ENCODE peak calls at places on chromosomes 12 and 14, in ten cellular contexts. S is hypothalamus; I is NCI-H1105 treated with DMSO at 0.1 percent for 48 hours; M is LHCN-M2; W is NCI-H1092 treated with DMSO at 0.1 percent for 48 hours; U is GM23338; Q is NAMALWA; V is HuH-7.5; B is activated CD8-positive, alpha-beta memory T cell treated with anti-CD3 and anti-CD28 coated beads for 48 hours; D is adrenal gland. X is an unnamed sample.

GRCh38 chr14:99732436-99733220 is 48.5 kb downstream of the CYP46A1 start:
- DNase-seq in W (no peak), M (no peak), V (no peak), I (no peak), B (no peak), Q (no peak), D (peak), S (peak), U (no peak), X (no peak)

GRCh38 chr12:53215497-53215896 is 8.4 kb upstream of the ITGB7 start:
- DNase-seq in V (no peak), Q (no peak), B (no peak), W (no peak), M (no peak), D (no peak), I (no peak), S (no peak), U (no peak), X (no peak)

GRCh38 chr12:131587565-131587964 is 123.3 kb upstream of the SFSWAP start:
- DNase-seq in B (no peak), W (no peak), D (no peak), Q (no peak), U (no peak), M (no peak), S (no peak), I (no peak), V (no peak), X (no peak)

GRCh38 chr12:80580254-80580653 is 127.2 kb upstream of the MYF6 start:
- DNase-seq in S (no peak), Q (no peak), U (no peak), B (no peak), I (no peak), W (no peak), D (no peak), V (no peak), M (peak), X (no peak)

GRCh38 chr12:96060041-96060440 is 24.7 kb upstream of the LTA4H start:
- DNase-seq in V (no peak), I (no peak), S (no peak), M (no peak), W (no peak), U (no peak), Q (no peak), D (no peak), B (no peak), X (no peak)

GRCh38 chr14:19823178-19823577 is 19.6 kb downstream of the OR4N2 start:
- DNase-seq in Q (no peak), W (no peak), I (no peak), S (no peak), B (no peak), D (no peak), M (peak), V (no peak), U (no peak), X (no peak)

GRCh38 chr14:79369359-79370332 is 841.7 kb downstream of the DIO2 start:
- DNase-seq in V (no peak), Q (no peak), D (peak), S (no peak), U (no peak), W (no peak), I (no peak), M (peak), B (no peak), X (peak)

GRCh38 chr12:81257952-81258551 is 180.2 kb downstream of the ACSS3 start:
- DNase-seq in S (no peak), U (peak), M (peak), V (no peak), W (peak), B (no peak), D (no peak), Q (peak), I (peak), X (peak)

GRCh38 chr14:61925043-61925442 is 162.8 kb downstream of the SNAPC1 start:
- DNase-seq in D (no peak), W (peak), B (no peak), V (no peak), Q (peak), I (no peak), S (peak), M (peak), U (peak), X (peak)

GRCh38 chr12:127811988-127812387 is 455.0 kb upstream of the TMEM132C start:
- DNase-seq in Q (no peak), B (no peak), S (no peak), V (no peak), I (no peak), M (peak), W (no peak), D (no peak), U (peak), X (no peak)

GRCh38 chr12:2654311-2654710 is 140.5 kb upstream of the FKBP4 start:
- DNase-seq in S (no peak), D (no peak), W (no peak), M (no peak), I (no peak), V (no peak), B (no peak), Q (no peak), U (no peak), X (no peak)

GRCh38 chr12:18242380-18243089 is 18.8 kb upstream of the PIK3C2G start:
- DNase-seq in I (no peak), M (no peak), D (no peak), U (no peak), Q (no peak), S (no peak), W (no peak), V (peak), B (no peak), X (no peak)

GRCh38 chr14:103416916-103417315 is 31.7 kb downstream of the MARK3 start:
- DNase-seq in S (peak), V (no peak), Q (no peak), M (no peak), B (no peak), W (no peak), I (no peak), D (no peak), U (peak), X (peak)

GRCh38 chr14:95250936-95251335 is 68.8 kb downstream of the CLMN start:
- DNase-seq in S (no peak), M (no peak), Q (no peak), U (no peak), I (no peak), B (no peak), D (no peak), V (no peak), W (no peak), X (no peak)

GRCh38 chr12:121718653-121719239 is 6.2 kb downstream of the TMEM120B start:
- DNase-seq in D (no peak), S (no peak), V (no peak), B (no peak), U (no peak), Q (peak), I (no peak), W (no peak), M (no peak), X (peak)

GRCh38 chr12:113766880-113767878 is 198.9 kb downstream of the RBM19 start:
- DNase-seq in D (no peak), M (peak), Q (no peak), W (no peak), B (no peak), S (no peak), V (no peak), I (no peak), U (peak), X (no peak)

GRCh38 chr14:71311061-71311460 is 403.8 kb downstream of the PCNX1 start:
- DNase-seq in D (no peak), Q (no peak), S (no peak), I (no peak), B (no peak), U (no peak), V (no peak), M (no peak), W (no peak), X (no peak)

GRCh38 chr12:131852551-131853299 is 24.5 kb downstream of the MMP17 start:
- DNase-seq in M (no peak), U (no peak), S (no peak), I (no peak), W (no peak), D (no peak), B (no peak), Q (no peak), V (no peak), X (peak)

GRCh38 chr12:68223067-68223747 is 2.4 kb downstream of the IL26 start:
- DNase-seq in I (peak), W (peak), B (peak), Q (peak), U (peak), M (peak), V (peak), S (peak), D (peak), X (peak)

GRCh38 chr12:12356467-12356885 is 402 bp upstream of the BORCS5 start:
- DNase-seq in Q (peak), S (no peak), U (no peak), D (no peak), W (no peak), V (no peak), B (no peak), M (no peak), I (no peak), X (no peak)

GRCh38 chr14:65958664-65959562 is 527.3 kb upstream of the CCDC196 start:
- DNase-seq in S (no peak), U (peak), M (peak), V (no peak), B (no peak), I (peak), W (peak), Q (peak), D (no peak), X (peak)

GRCh38 chr12:42534184-42534838 is 55.2 kb downstream of the PRICKLE1 start:
- DNase-seq in Q (no peak), D (no peak), W (no peak), B (no peak), V (no peak), I (no peak), U (no peak), M (no peak), S (no peak), X (no peak)

GRCh38 chr14:58656671-58657411 is 19.1 kb downstream of the DACT1 start:
- DNase-seq in M (no peak), U (no peak), W (no peak), D (no peak), V (no peak), I (peak), B (no peak), S (no peak), Q (no peak), X (no peak)

GRCh38 chr14:52355016-52355430 is 40.9 kb downstream of the PTGER2 start:
- DNase-seq in I (no peak), M (peak), V (no peak), S (no peak), B (no peak), D (no peak), Q (no peak), U (no peak), W (no peak), X (peak)

GRCh38 chr14:37232907-37233481 is 35.3 kb downstream of the MIPOL1 start:
- DNase-seq in Q (peak), D (no peak), U (peak), B (no peak), W (peak), M (peak), V (peak), I (peak), S (no peak), X (peak)

GRCh38 chr12:46675736-46676135 is 150.1 kb downstream of the SLC38A4 start:
- DNase-seq in M (peak), Q (peak), D (peak), V (no peak), W (peak), S (no peak), B (no peak), U (peak), I (peak), X (peak)

GRCh38 chr14:63857467-63858030 is 4.7 kb downstream of the SYNE2 start:
- DNase-seq in B (no peak), U (no peak), I (no peak), D (no peak), S (no peak), V (no peak), W (no peak), M (peak), Q (no peak), X (no peak)

GRCh38 chr12:54195736-54196347 is 7.1 kb upstream of the SMUG1 start:
- DNase-seq in Q (peak), V (no peak), U (no peak), W (peak), I (no peak), D (no peak), B (no peak), S (no peak), M (peak), X (peak)

GRCh38 chr14:104547998-104548700 is 31.4 kb upstream of the C14orf180 start:
- DNase-seq in V (no peak), I (no peak), U (no peak), Q (no peak), M (no peak), B (no peak), D (peak), S (no peak), W (no peak), X (no peak)

GRCh38 chr14:67833403-67833802 is 13.8 kb downstream of the RAD51B start:
- DNase-seq in I (no peak), W (no peak), U (no peak), S (no peak), V (no peak), M (no peak), B (no peak), D (no peak), Q (no peak), X (no peak)

GRCh38 chr14:72666610-72667009 is 227.3 kb downstream of the DPF3 start:
- DNase-seq in I (no peak), Q (no peak), W (no peak), S (no peak), V (no peak), D (no peak), B (no peak), M (peak), U (no peak), X (no peak)

GRCh38 chr14:30855345-30856037 is 18.9 kb upstream of the COCH start:
- DNase-seq in V (no peak), S (no peak), B (no peak), Q (no peak), D (no peak), M (no peak), W (no peak), U (no peak), I (no peak), X (no peak)

GRCh38 chr12:121248611-121249010 is 38.7 kb downstream of the P2RX4 start:
- DNase-seq in B (no peak), W (no peak), U (no peak), I (no peak), D (no peak), S (no peak), V (no peak), Q (peak), M (no peak), X (no peak)